ENCODE peak calls at places on chromosomes 5 and 9, in five cellular contexts. G, U, Z, B and E are unnamed samples.

GRCh38 chr5:178355662-178356061 is 123.1 kb upstream of the PHYKPL start:
- DNase-seq in G (no peak), U (no peak), Z (no peak), B (no peak), E (no peak)

GRCh38 chr9:110555971-110556370 is 23.6 kb downstream of the SVEP1 start:
- DNase-seq in G (no peak), U (peak; percentile 65), Z (no peak), B (no peak), E (no peak)

GRCh38 chr5:502325-503079 is 21.7 kb downstream of the SLC9A3 start:
- DNase-seq in G (no peak), U (no peak), Z (no peak), B (no peak), E (no peak)

GRCh38 chr9:128882677-128883590 is 1.0 kb downstream of the LRRC8A start:
- DNase-seq in G (no peak), U (no peak), Z (no peak), B (no peak), E (peak; percentile 15)

GRCh38 chr5:151856861-151857260 is 67.8 kb downstream of the GLRA1 start:
- DNase-seq in G (no peak), U (no peak), Z (no peak), B (no peak), E (no peak)

GRCh38 chr5:66407739-66408138 is 188.5 kb upstream of the MAST4 start:
- DNase-seq in G (no peak), U (no peak), Z (no peak), B (no peak), E (no peak)

GRCh38 chr5:14491505-14491904 is 90.1 kb upstream of the OTULINL start:
- DNase-seq in G (no peak), U (peak; percentile 19), Z (no peak), B (no peak), E (no peak)

GRCh38 chr9:129324808-129325491 is 146.9 kb upstream of the IER5L start:
- DNase-seq in G (no peak), U (no peak), Z (no peak), B (no peak), E (no peak)